ENCODE peak calls at places on chromosomes 16 and 17, in seven cellular contexts. O is heart left ventricle; H is activated CD8-positive, alpha-beta T cell treated with anti-CD3 and anti-CD28 coated beads for 36 hours; K is right atrium auricular region; S is lung; B is neural crest cell; A is lower lobe of right lung. J is an unnamed sample.

GRCh38 chr16:85422374-85423185 is 190.5 kb upstream of the GSE1 start:
- DNase-seq in B (peak), O (peak), H (peak), S (peak), A (peak), K (no peak), J (no peak)

GRCh38 chr17:2190014-2190413 is 113.6 kb downstream of the SMG6 start:
- DNase-seq in A (no peak), B (no peak), O (no peak), S (no peak), H (no peak), K (no peak), J (no peak)

GRCh38 chr16:4726616-4727015 is 7.5 kb downstream of the ANKS3 start:
- DNase-seq in A (no peak), O (no peak), B (no peak), H (no peak), K (no peak), S (no peak), J (no peak)

GRCh38 chr17:194844-195602 is 13.6 kb upstream of the DOC2B start:
- DNase-seq in O (no peak), B (no peak), A (peak), H (no peak), K (no peak), S (no peak), J (no peak)

GRCh38 chr17:14747576-14747940 is 446.7 kb downstream of the HS3ST3B1 start:
- DNase-seq in A (no peak), B (no peak), S (no peak), O (no peak), K (no peak), H (no peak), J (no peak)

GRCh38 chr17:64130559-64131001 is 636 bp upstream of the ERN1 start:
- DNase-seq in B (no peak), H (peak), O (no peak), S (peak), K (peak), A (peak), J (no peak)

GRCh38 chr16:10343124-10343760 is 42.6 kb upstream of the ATF7IP2 start:
- DNase-seq in S (no peak), O (no peak), H (no peak), B (no peak), A (no peak), K (no peak), J (no peak)

GRCh38 chr17:77884019-77884418 is 74.5 kb upstream of the TNRC6C start:
- DNase-seq in O (peak), S (no peak), A (peak), H (peak), B (peak), K (peak), J (no peak)

GRCh38 chr17:6306820-6307219 is 128.1 kb downstream of the AIPL1 start:
- DNase-seq in S (no peak), A (no peak), K (no peak), B (no peak), H (no peak), O (no peak), J (no peak)

GRCh38 chr17:75731086-75731715 is 9.9 kb downstream of the ITGB4 start:
- DNase-seq in B (no peak), A (no peak), O (no peak), S (no peak), K (no peak), H (no peak), J (no peak)
- TF ChIP-seq CTCF in B (no peak), A (no peak), O (no peak), S (no peak), K (no peak), H (no peak), J (no peak)

GRCh38 chr16:3282103-3282746 is 1.1 kb upstream of the ZNF263 start:
- DNase-seq in K (peak), H (no peak), B (no peak), A (no peak), O (no peak), S (no peak), J (no peak)
- TF ChIP-seq CTCF in K (no peak), H (peak), B (no peak), A (no peak), O (no peak), S (no peak), J (no peak)

GRCh38 chr17:45093444-45094110 is 32.5 kb downstream of the NMT1 start:
- DNase-seq in H (no peak), K (no peak), A (no peak), S (no peak), O (no peak), B (no peak), J (no peak)

GRCh38 chr17:45098869-45099616 is 33.3 kb downstream of the PLCD3 start:
- DNase-seq in A (peak), B (peak), S (peak), K (peak), O (peak), H (peak), J (no peak)

GRCh38 chr17:45096926-45097325 is 35.4 kb downstream of the PLCD3 start:
- DNase-seq in H (no peak), K (no peak), O (no peak), S (no peak), A (no peak), B (no peak), J (no peak)

GRCh38 chr17:45098081-45098868 is 34.0 kb downstream of the PLCD3 start:
- DNase-seq in H (no peak), B (no peak), O (no peak), S (no peak), A (no peak), K (no peak), J (no peak)

GRCh38 chr17:45096141-45096540 is 35.0 kb downstream of the NMT1 start:
- DNase-seq in O (no peak), S (no peak), A (no peak), H (peak), K (no peak), B (no peak), J (no peak)
- TF ChIP-seq CTCF in O (peak), S (peak), A (peak), H (peak), K (peak), B (peak), J (peak)

GRCh38 chr17:38815576-38816193 is 9.4 kb downstream of the CWC25 start:
- DNase-seq in K (no peak), O (no peak), H (peak), B (no peak), A (no peak), S (no peak), J (no peak)
- TF ChIP-seq CTCF in K (no peak), O (no peak), H (peak), B (peak), A (no peak), S (no peak), J (peak)

GRCh38 chr16:35560637-35560984 is 2101.2 kb downstream of the TP53TG3F start:
- DNase-seq in A (no peak), B (no peak), O (no peak), K (no peak), H (no peak), S (no peak), J (no peak)

GRCh38 chr16:35557731-35558130 is 2098.3 kb downstream of the TP53TG3F start:
- DNase-seq in S (no peak), B (no peak), K (no peak), O (no peak), A (no peak), H (no peak), J (no peak)

GRCh38 chr16:35561346-35561745 is 2101.9 kb downstream of the TP53TG3F start:
- DNase-seq in B (no peak), S (no peak), A (no peak), H (no peak), K (no peak), O (no peak), J (no peak)

GRCh38 chr16:35562471-35562870 is 2103.1 kb downstream of the TP53TG3F start:
- DNase-seq in S (no peak), K (no peak), A (no peak), H (no peak), O (no peak), B (no peak), J (no peak)

DNA sequence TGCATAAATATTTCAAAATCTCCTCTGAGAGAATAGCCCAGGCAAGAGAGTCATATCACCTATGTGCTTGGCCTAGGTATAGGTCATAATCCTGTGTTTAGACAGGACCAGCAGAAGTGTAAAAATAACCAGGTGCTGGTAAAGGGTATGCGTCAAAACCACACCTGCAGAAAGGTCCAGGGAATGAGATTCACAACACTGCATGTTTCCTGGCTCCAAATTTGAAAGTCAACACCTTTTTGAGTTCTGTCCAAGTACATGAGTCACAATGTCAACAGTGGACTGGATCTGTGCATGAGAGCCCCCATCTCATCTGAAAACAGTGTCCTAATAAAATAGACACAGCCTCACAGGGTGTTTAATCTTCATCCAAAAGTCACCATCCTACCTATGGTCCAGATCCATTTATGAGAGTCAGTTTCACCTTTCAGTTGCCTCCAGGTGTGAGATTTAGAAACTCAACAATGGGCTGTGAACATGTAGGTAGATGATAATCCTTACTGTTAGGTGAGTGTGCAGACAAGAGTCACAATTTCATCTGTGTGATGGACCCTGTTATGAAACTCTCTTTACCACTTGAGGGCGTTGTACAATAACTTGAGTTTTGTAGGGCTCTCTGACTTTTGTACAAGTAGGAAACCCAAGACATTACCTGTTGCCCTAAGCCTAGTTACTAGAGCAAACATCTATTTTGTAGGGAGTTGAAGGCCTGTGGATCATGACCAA is 2100.7 kb downstream of the TP53TG3F start:
- DNase-seq in H (no peak), S (no peak), O (no peak), B (no peak), K (no peak), A (no peak), J (no peak)
- TF ChIP-seq CTCF in H (no peak), S (no peak), O (peak), B (no peak), K (no peak), A (no peak), J (no peak)